ENCODE peak calls at places on chromosomes 6 and 20, in ten cellular contexts. One of them, this sample, is unnamed.

GRCh38 chr6:129890164-129890563 is 29.0 kb upstream of the TMEM244 start:
- DNase-seq in NCI-H82: no peak
- DNase-seq in HFFc6: peak
- DNase-seq in GM10248: no peak
- DNase-seq in GM13976: no peak
- DNase-seq in mucosa of gallbladder: no peak
- DNase-seq in keratinocyte: peak
- DNase-seq in amygdala: no peak
- DNase-seq in stromal cell of bone marrow: peak
- DNase-seq in left ventricle myocardium inferior: no peak
- DNase-seq in this sample: no peak

GRCh38 chr6:20458051-20458894 is 56.6 kb downstream of the E2F3 start:
- DNase-seq in left ventricle myocardium inferior: no peak
- DNase-seq in GM10248: no peak
- DNase-seq in stromal cell of bone marrow: no peak
- DNase-seq in keratinocyte: no peak
- DNase-seq in HFFc6: no peak
- DNase-seq in mucosa of gallbladder: no peak
- DNase-seq in amygdala: no peak
- DNase-seq in GM13976: no peak
- DNase-seq in NCI-H82: no peak
- DNase-seq in this sample: no peak

GRCh38 chr6:43242908-43243648 is at the start of gene TTBK1:
- DNase-seq in amygdala: peak
- DNase-seq in GM10248: no peak
- DNase-seq in keratinocyte: no peak
- DNase-seq in mucosa of gallbladder: no peak
- DNase-seq in stromal cell of bone marrow: no peak
- DNase-seq in NCI-H82: peak
- DNase-seq in GM13976: no peak
- DNase-seq in left ventricle myocardium inferior: no peak
- DNase-seq in HFFc6: no peak
- DNase-seq in this sample: no peak

GRCh38 chr6:163181666-163182180 is 232.8 kb upstream of the QKI start:
- DNase-seq in mucosa of gallbladder: no peak
- DNase-seq in keratinocyte: no peak
- DNase-seq in left ventricle myocardium inferior: no peak
- DNase-seq in stromal cell of bone marrow: no peak
- DNase-seq in NCI-H82: no peak
- DNase-seq in GM10248: no peak
- DNase-seq in HFFc6: no peak
- DNase-seq in amygdala: no peak
- DNase-seq in GM13976: no peak
- DNase-seq in this sample: no peak

GRCh38 chr6:143941852-143942627 is 66.0 kb downstream of the PLAGL1 start:
- DNase-seq in NCI-H82: peak
- DNase-seq in GM13976: peak
- DNase-seq in GM10248: peak
- DNase-seq in HFFc6: peak
- DNase-seq in mucosa of gallbladder: peak
- DNase-seq in stromal cell of bone marrow: peak
- DNase-seq in amygdala: no peak
- DNase-seq in keratinocyte: no peak
- DNase-seq in left ventricle myocardium inferior: peak
- DNase-seq in this sample: no peak

GRCh38 chr6:100446922-100447899 is 17.5 kb downstream of the SIM1 start:
- DNase-seq in NCI-H82: no peak
- DNase-seq in GM13976: peak
- DNase-seq in left ventricle myocardium inferior: no peak
- DNase-seq in mucosa of gallbladder: no peak
- DNase-seq in GM10248: no peak
- DNase-seq in keratinocyte: no peak
- DNase-seq in amygdala: no peak
- DNase-seq in HFFc6: no peak
- DNase-seq in stromal cell of bone marrow: no peak
- DNase-seq in this sample: no peak

GRCh38 chr6:110355727-110356126 is 2.4 kb downstream of the METTL24 start:
- DNase-seq in HFFc6: no peak
- DNase-seq in NCI-H82: peak
- DNase-seq in amygdala: no peak
- DNase-seq in keratinocyte: no peak
- DNase-seq in GM10248: no peak
- DNase-seq in stromal cell of bone marrow: no peak
- DNase-seq in left ventricle myocardium inferior: no peak
- DNase-seq in GM13976: no peak
- DNase-seq in mucosa of gallbladder: no peak
- DNase-seq in this sample: no peak

GRCh38 chr6:115982453-115982852 is 78.2 kb downstream of the FRK start:
- DNase-seq in HFFc6: no peak
- DNase-seq in stromal cell of bone marrow: no peak
- DNase-seq in keratinocyte: no peak
- DNase-seq in NCI-H82: no peak
- DNase-seq in GM10248: no peak
- DNase-seq in GM13976: no peak
- DNase-seq in left ventricle myocardium inferior: no peak
- DNase-seq in mucosa of gallbladder: no peak
- DNase-seq in amygdala: no peak
- DNase-seq in this sample: no peak

GRCh38 chr6:34616230-34616591 is 60.1 kb upstream of the SPDEF start:
- DNase-seq in NCI-H82: no peak
- DNase-seq in mucosa of gallbladder: no peak
- DNase-seq in GM10248: no peak
- DNase-seq in left ventricle myocardium inferior: no peak
- DNase-seq in HFFc6: no peak
- DNase-seq in keratinocyte: no peak
- DNase-seq in stromal cell of bone marrow: no peak
- DNase-seq in amygdala: no peak
- DNase-seq in GM13976: no peak
- DNase-seq in this sample: no peak

GRCh38 chr6:151216812-151217211 is 23.0 kb upstream of the AKAP12 start:
- DNase-seq in amygdala: no peak
- DNase-seq in GM13976: no peak
- DNase-seq in keratinocyte: no peak
- DNase-seq in stromal cell of bone marrow: no peak
- DNase-seq in left ventricle myocardium inferior: no peak
- DNase-seq in GM10248: no peak
- DNase-seq in mucosa of gallbladder: no peak
- DNase-seq in NCI-H82: peak
- DNase-seq in HFFc6: no peak
- DNase-seq in this sample: no peak

GRCh38 chr6:305371-306206 is 13.3 kb downstream of the DUSP22 start:
- DNase-seq in GM10248: peak
- DNase-seq in NCI-H82: no peak
- DNase-seq in HFFc6: no peak
- DNase-seq in mucosa of gallbladder: no peak
- DNase-seq in stromal cell of bone marrow: no peak
- DNase-seq in keratinocyte: no peak
- DNase-seq in left ventricle myocardium inferior: no peak
- DNase-seq in GM13976: peak
- DNase-seq in amygdala: no peak
- DNase-seq in this sample: no peak

GRCh38 chr6:154410215-154410614 is 53.6 kb upstream of the IPCEF1 start:
- DNase-seq in stromal cell of bone marrow: no peak
- DNase-seq in keratinocyte: no peak
- DNase-seq in left ventricle myocardium inferior: no peak
- DNase-seq in mucosa of gallbladder: no peak
- DNase-seq in NCI-H82: no peak
- DNase-seq in GM10248: no peak
- DNase-seq in HFFc6: no peak
- DNase-seq in GM13976: no peak
- DNase-seq in amygdala: no peak
- DNase-seq in this sample: no peak

GRCh38 chr20:15339264-15339663 is 1001.9 kb upstream of the FLRT3 start:
- DNase-seq in amygdala: peak
- DNase-seq in stromal cell of bone marrow: no peak
- DNase-seq in left ventricle myocardium inferior: no peak
- DNase-seq in keratinocyte: no peak
- DNase-seq in GM10248: no peak
- DNase-seq in HFFc6: no peak
- DNase-seq in GM13976: no peak
- DNase-seq in NCI-H82: peak
- DNase-seq in mucosa of gallbladder: no peak
- DNase-seq in this sample: no peak

GRCh38 chr6:111602481-111603404 is 2.9 kb downstream of the TRAF3IP2 start:
- DNase-seq in HFFc6: peak
- DNase-seq in keratinocyte: no peak
- DNase-seq in amygdala: no peak
- DNase-seq in GM13976: no peak
- DNase-seq in NCI-H82: no peak
- DNase-seq in mucosa of gallbladder: peak
- DNase-seq in stromal cell of bone marrow: peak
- DNase-seq in GM10248: no peak
- DNase-seq in left ventricle myocardium inferior: peak
- DNase-seq in this sample: no peak

GRCh38 chr20:47330071-47330470 is 26.4 kb downstream of the ZMYND8 start:
- DNase-seq in stromal cell of bone marrow: no peak
- DNase-seq in keratinocyte: no peak
- DNase-seq in GM13976: no peak
- DNase-seq in NCI-H82: no peak
- DNase-seq in left ventricle myocardium inferior: no peak
- DNase-seq in HFFc6: no peak
- DNase-seq in mucosa of gallbladder: no peak
- DNase-seq in amygdala: no peak
- DNase-seq in GM10248: no peak
- DNase-seq in this sample: no peak

GRCh38 chr20:21534453-21534852 is 20.6 kb upstream of the NKX2-2 start:
- DNase-seq in NCI-H82: peak
- DNase-seq in keratinocyte: no peak
- DNase-seq in amygdala: no peak
- DNase-seq in left ventricle myocardium inferior: no peak
- DNase-seq in HFFc6: no peak
- DNase-seq in mucosa of gallbladder: no peak
- DNase-seq in GM10248: no peak
- DNase-seq in GM13976: no peak
- DNase-seq in stromal cell of bone marrow: no peak
- DNase-seq in this sample: no peak

GRCh38 chr20:57593134-57593886 is 26.9 kb downstream of the ZBP1 start:
- DNase-seq in GM10248: no peak
- DNase-seq in amygdala: no peak
- DNase-seq in mucosa of gallbladder: no peak
- DNase-seq in HFFc6: no peak
- DNase-seq in keratinocyte: no peak
- DNase-seq in NCI-H82: peak
- DNase-seq in left ventricle myocardium inferior: no peak
- DNase-seq in GM13976: no peak
- DNase-seq in stromal cell of bone marrow: no peak
- DNase-seq in this sample: no peak

GRCh38 chr6:6494677-6495076 is 93.8 kb upstream of the LY86 start:
- DNase-seq in HFFc6: no peak
- DNase-seq in GM10248: peak
- DNase-seq in NCI-H82: peak
- DNase-seq in left ventricle myocardium inferior: peak
- DNase-seq in keratinocyte: no peak
- DNase-seq in stromal cell of bone marrow: no peak
- DNase-seq in mucosa of gallbladder: peak
- DNase-seq in GM13976: peak
- DNase-seq in amygdala: no peak
- DNase-seq in this sample: no peak

GRCh38 chr20:63509088-63509564 is 10.2 kb upstream of the EEF1A2 start:
- DNase-seq in GM10248: no peak
- DNase-seq in stromal cell of bone marrow: no peak
- DNase-seq in NCI-H82: no peak
- DNase-seq in left ventricle myocardium inferior: no peak
- DNase-seq in GM13976: no peak
- DNase-seq in HFFc6: no peak
- DNase-seq in keratinocyte: no peak
- DNase-seq in mucosa of gallbladder: no peak
- DNase-seq in amygdala: no peak
- DNase-seq in this sample: no peak

GRCh38 chr6:23350752-23351453 is 775.1 kb upstream of the NRSN1 start:
- DNase-seq in HFFc6: no peak
- DNase-seq in GM10248: no peak
- DNase-seq in left ventricle myocardium inferior: no peak
- DNase-seq in amygdala: no peak
- DNase-seq in GM13976: no peak
- DNase-seq in NCI-H82: no peak
- DNase-seq in stromal cell of bone marrow: no peak
- DNase-seq in keratinocyte: no peak
- DNase-seq in mucosa of gallbladder: no peak
- DNase-seq in this sample: no peak

GRCh38 chr6:26427093-26427809 is 13.1 kb upstream of the BTN3A3 start:
- DNase-seq in stromal cell of bone marrow: no peak
- DNase-seq in mucosa of gallbladder: no peak
- DNase-seq in NCI-H82: no peak
- DNase-seq in amygdala: no peak
- DNase-seq in left ventricle myocardium inferior: no peak
- DNase-seq in HFFc6: no peak
- DNase-seq in keratinocyte: no peak
- DNase-seq in GM10248: no peak
- DNase-seq in GM13976: no peak
- DNase-seq in this sample: no peak

GRCh38 chr6:154447929-154448328 is 62.6 kb downstream of the CNKSR3 start:
- DNase-seq in keratinocyte: no peak
- DNase-seq in GM10248: no peak
- DNase-seq in amygdala: no peak
- DNase-seq in GM13976: no peak
- DNase-seq in HFFc6: no peak
- DNase-seq in mucosa of gallbladder: no peak
- DNase-seq in NCI-H82: peak
- DNase-seq in left ventricle myocardium inferior: no peak
- DNase-seq in stromal cell of bone marrow: no peak
- DNase-seq in this sample: no peak

GRCh38 chr6:33566182-33567084 is 13.6 kb downstream of the BAK1 start:
- DNase-seq in NCI-H82: no peak
- DNase-seq in keratinocyte: no peak
- DNase-seq in HFFc6: peak
- DNase-seq in stromal cell of bone marrow: no peak
- DNase-seq in mucosa of gallbladder: no peak
- DNase-seq in GM10248: no peak
- DNase-seq in GM13976: no peak
- DNase-seq in amygdala: no peak
- DNase-seq in left ventricle myocardium inferior: no peak
- DNase-seq in this sample: no peak

GRCh38 chr6:139768196-139768595 is 393.7 kb upstream of the CITED2 start:
- DNase-seq in GM13976: no peak
- DNase-seq in stromal cell of bone marrow: no peak
- DNase-seq in NCI-H82: peak
- DNase-seq in keratinocyte: no peak
- DNase-seq in amygdala: no peak
- DNase-seq in GM10248: no peak
- DNase-seq in left ventricle myocardium inferior: no peak
- DNase-seq in mucosa of gallbladder: no peak
- DNase-seq in HFFc6: no peak
- DNase-seq in this sample: no peak

GRCh38 chr20:3663031-3663701 is at the start of gene GFRA4:
- DNase-seq in amygdala: no peak
- DNase-seq in GM10248: no peak
- DNase-seq in stromal cell of bone marrow: no peak
- DNase-seq in mucosa of gallbladder: no peak
- DNase-seq in keratinocyte: no peak
- DNase-seq in NCI-H82: peak
- DNase-seq in left ventricle myocardium inferior: no peak
- DNase-seq in HFFc6: no peak
- DNase-seq in GM13976: no peak
- DNase-seq in this sample: no peak

GRCh38 chr20:40265872-40266533 is 423.0 kb downstream of the MAFB start:
- DNase-seq in HFFc6: no peak
- DNase-seq in keratinocyte: no peak
- DNase-seq in GM10248: no peak
- DNase-seq in amygdala: no peak
- DNase-seq in mucosa of gallbladder: peak
- DNase-seq in stromal cell of bone marrow: peak
- DNase-seq in left ventricle myocardium inferior: no peak
- DNase-seq in NCI-H82: peak
- DNase-seq in GM13976: no peak
- DNase-seq in this sample: peak

GRCh38 chr6:74075323-74075722 is 379.3 kb downstream of the CD109 start:
- DNase-seq in NCI-H82: no peak
- DNase-seq in left ventricle myocardium inferior: peak
- DNase-seq in HFFc6: no peak
- DNase-seq in stromal cell of bone marrow: peak
- DNase-seq in mucosa of gallbladder: peak
- DNase-seq in keratinocyte: no peak
- DNase-seq in GM10248: no peak
- DNase-seq in amygdala: no peak
- DNase-seq in GM13976: no peak
- DNase-seq in this sample: no peak

GRCh38 chr20:49323622-49324238 is 45.9 kb upstream of the ZNFX1 start:
- DNase-seq in HFFc6: peak
- DNase-seq in stromal cell of bone marrow: peak
- DNase-seq in NCI-H82: no peak
- DNase-seq in left ventricle myocardium inferior: no peak
- DNase-seq in GM13976: peak
- DNase-seq in keratinocyte: no peak
- DNase-seq in amygdala: no peak
- DNase-seq in mucosa of gallbladder: peak
- DNase-seq in GM10248: peak
- DNase-seq in this sample: peak

This sample was measured in HS-5.